ENCODE peak calls at places on chromosome 19, in five cellular contexts. One of them, this sample, is unnamed.

GRCh38 chr19:41810301-41810700 is 13.9 kb downstream of the CEACAM3 start:
- DNase-seq in NB4: no peak
- DNase-seq in pancreas: no peak
- DNase-seq in BE2C: no peak
- DNase-seq in astrocyte of the spinal cord: no peak
- DNase-seq in this sample: no peak

GRCh38 chr19:863305-863620 is 3.8 kb downstream of the CFD start:
- DNase-seq in NB4: no peak
- DNase-seq in astrocyte of the spinal cord: no peak
- DNase-seq in BE2C: no peak
- DNase-seq in pancreas: no peak
- DNase-seq in this sample: no peak

GRCh38 chr19:42048992-42049391 is 21.0 kb downstream of the GRIK5 start:
- DNase-seq in NB4: peak; percentile 43
- DNase-seq in BE2C: no peak
- DNase-seq in astrocyte of the spinal cord: no peak
- DNase-seq in pancreas: no peak
- DNase-seq in this sample: no peak

GRCh38 chr19:47435883-47436417 is 16.6 kb upstream of the MEIS3 start:
- DNase-seq in astrocyte of the spinal cord: no peak
- DNase-seq in pancreas: no peak
- DNase-seq in BE2C: no peak
- DNase-seq in NB4: no peak
- DNase-seq in this sample: no peak

GRCh38 chr19:3832001-3832400 is 36.8 kb downstream of the ZFR2 start:
- DNase-seq in pancreas: no peak
- DNase-seq in NB4: no peak
- DNase-seq in astrocyte of the spinal cord: no peak
- DNase-seq in BE2C: no peak
- DNase-seq in this sample: no peak

GRCh38 chr19:52923782-52924593 is 760 bp upstream of the ZNF888 start:
- DNase-seq in pancreas: peak; percentile 38
- DNase-seq in astrocyte of the spinal cord: no peak
- DNase-seq in NB4: peak; percentile 89
- DNase-seq in BE2C: no peak
- DNase-seq in this sample: no peak

GRCh38 chr19:7751157-7751783 is 3.9 kb upstream of the CD209 start:
- DNase-seq in pancreas: no peak
- DNase-seq in astrocyte of the spinal cord: no peak
- DNase-seq in BE2C: no peak
- DNase-seq in NB4: peak; percentile 44
- DNase-seq in this sample: no peak

GRCh38 chr19:33040994-33041827 is 23.5 kb downstream of the RHPN2 start:
- DNase-seq in astrocyte of the spinal cord: peak; percentile 57
- DNase-seq in BE2C: no peak
- DNase-seq in pancreas: peak; percentile 79
- DNase-seq in NB4: no peak
- DNase-seq in this sample: no peak

GRCh38 chr19:34178276-34178614 is 5.9 kb downstream of the LSM14A start:
- DNase-seq in astrocyte of the spinal cord: no peak
- DNase-seq in BE2C: no peak
- DNase-seq in pancreas: no peak
- DNase-seq in NB4: no peak
- DNase-seq in this sample: no peak

GRCh38 chr19:1062387-1063029 is 4.5 kb upstream of the ARHGAP45 start:
- DNase-seq in astrocyte of the spinal cord: no peak
- DNase-seq in NB4: no peak
- DNase-seq in pancreas: no peak
- DNase-seq in BE2C: no peak
- DNase-seq in this sample: no peak

GRCh38 chr19:48513289-48514122 is 1.9 kb upstream of the LMTK3 start:
- DNase-seq in pancreas: peak; percentile 73
- DNase-seq in NB4: peak; percentile 97
- DNase-seq in astrocyte of the spinal cord: peak; percentile 48
- DNase-seq in BE2C: peak; percentile 81
- DNase-seq in this sample: peak; percentile 63

GRCh38 chr19:51422053-51422448 is 4.6 kb upstream of the SIGLEC10 start:
- DNase-seq in astrocyte of the spinal cord: peak; percentile 23
- DNase-seq in pancreas: peak; percentile 82
- DNase-seq in BE2C: peak; percentile 84
- DNase-seq in NB4: peak; percentile 88
- DNase-seq in this sample: peak; percentile 98

GRCh38 chr19:56687036-56687435 is 15.5 kb upstream of the ZNF835 start:
- DNase-seq in BE2C: no peak
- DNase-seq in pancreas: no peak
- DNase-seq in NB4: no peak
- DNase-seq in astrocyte of the spinal cord: no peak
- DNase-seq in this sample: no peak

GRCh38 chr19:35155441-35155840 is 906 bp downstream of the FXYD5 start:
- DNase-seq in NB4: no peak
- DNase-seq in astrocyte of the spinal cord: no peak
- DNase-seq in pancreas: no peak
- DNase-seq in BE2C: no peak
- DNase-seq in this sample: no peak

GRCh38 chr19:778910-779653 is 18.2 kb upstream of the PTBP1 start:
- DNase-seq in BE2C: no peak
- DNase-seq in astrocyte of the spinal cord: peak; percentile 91
- DNase-seq in pancreas: no peak
- DNase-seq in NB4: no peak
- DNase-seq in this sample: no peak

GRCh38 chr19:57010541-57010940 is 109.2 kb upstream of the USP29 start:
- DNase-seq in BE2C: no peak
- DNase-seq in pancreas: no peak
- DNase-seq in NB4: no peak
- DNase-seq in astrocyte of the spinal cord: no peak
- DNase-seq in this sample: no peak

GRCh38 chr19:2524361-2524839 is 48.5 kb downstream of the GADD45B start:
- DNase-seq in NB4: no peak
- DNase-seq in BE2C: no peak
- DNase-seq in astrocyte of the spinal cord: no peak
- DNase-seq in pancreas: no peak
- DNase-seq in this sample: no peak

GRCh38 chr19:16036397-16036925 is 39.8 kb upstream of the TPM4 start:
- DNase-seq in pancreas: no peak
- DNase-seq in astrocyte of the spinal cord: no peak
- DNase-seq in BE2C: no peak
- DNase-seq in NB4: no peak
- DNase-seq in this sample: no peak

GRCh38 chr19:305240-306150 is 14.3 kb upstream of the PLPP2 start:
- DNase-seq in pancreas: no peak
- DNase-seq in BE2C: no peak
- DNase-seq in astrocyte of the spinal cord: no peak
- DNase-seq in NB4: no peak
- DNase-seq in this sample: no peak

GRCh38 chr19:16522559-16523377 is 19.5 kb downstream of the CHERP start:
- DNase-seq in BE2C: no peak
- DNase-seq in astrocyte of the spinal cord: no peak
- DNase-seq in pancreas: no peak
- DNase-seq in NB4: no peak
- DNase-seq in this sample: no peak

GRCh38 chr19:5968431-5969373 is 9.2 kb downstream of the RANBP3 start:
- DNase-seq in NB4: no peak
- DNase-seq in astrocyte of the spinal cord: no peak
- DNase-seq in BE2C: no peak
- DNase-seq in pancreas: peak; percentile 82
- DNase-seq in this sample: no peak

GRCh38 chr19:44093931-44094765 is at the start of gene ZNF224:
- DNase-seq in NB4: peak; percentile 91
- DNase-seq in BE2C: peak; percentile 93
- DNase-seq in pancreas: peak; percentile 91
- DNase-seq in astrocyte of the spinal cord: peak; percentile 92
- DNase-seq in this sample: peak; percentile 81

GRCh38 chr19:51123381-51124186 is 1.1 kb upstream of the SIGLEC9 start:
- DNase-seq in astrocyte of the spinal cord: no peak
- DNase-seq in pancreas: no peak
- DNase-seq in BE2C: no peak
- DNase-seq in NB4: peak; percentile 85
- DNase-seq in this sample: no peak

GRCh38 chr19:1102407-1103106 is 1.2 kb upstream of the GPX4 start:
- DNase-seq in pancreas: peak; percentile 76
- DNase-seq in BE2C: no peak
- DNase-seq in astrocyte of the spinal cord: peak; percentile 99
- DNase-seq in NB4: peak; percentile 54
- DNase-seq in this sample: no peak

GRCh38 chr19:33214621-33215020 is 11.0 kb downstream of the SLC7A10 start:
- DNase-seq in NB4: peak; percentile 64
- DNase-seq in astrocyte of the spinal cord: peak; percentile 20
- DNase-seq in BE2C: peak; percentile 47
- DNase-seq in pancreas: no peak
- DNase-seq in this sample: peak; percentile 37

GRCh38 chr19:36748431-36749275 is 24.0 kb downstream of the ZNF850 start:
- DNase-seq in astrocyte of the spinal cord: no peak
- DNase-seq in NB4: no peak
- DNase-seq in pancreas: no peak
- DNase-seq in BE2C: no peak
- DNase-seq in this sample: no peak

GRCh38 chr19:3606174-3606689 is 443 bp downstream of the TBXA2R start:
- DNase-seq in pancreas: peak; percentile 58
- DNase-seq in NB4: no peak
- DNase-seq in BE2C: no peak
- DNase-seq in astrocyte of the spinal cord: no peak
- DNase-seq in this sample: no peak

GRCh38 chr19:15252398-15253018 is 20.3 kb upstream of the EPHX3 start:
- DNase-seq in BE2C: no peak
- DNase-seq in pancreas: no peak
- DNase-seq in astrocyte of the spinal cord: peak; percentile 46
- DNase-seq in NB4: peak; percentile 15
- DNase-seq in this sample: peak; percentile 26

GRCh38 chr19:33676999-33677665 is 55.4 kb downstream of the CHST8 start:
- DNase-seq in NB4: no peak
- DNase-seq in pancreas: no peak
- DNase-seq in BE2C: peak; percentile 72
- DNase-seq in astrocyte of the spinal cord: no peak
- DNase-seq in this sample: no peak

GRCh38 chr19:5498817-5499535 is 43.8 kb downstream of the ZNRF4 start:
- DNase-seq in BE2C: no peak
- DNase-seq in astrocyte of the spinal cord: no peak
- DNase-seq in NB4: no peak
- DNase-seq in pancreas: no peak
- DNase-seq in this sample: peak; percentile 22

GRCh38 chr19:31127132-31127967 is 221.9 kb downstream of the TSHZ3 start:
- DNase-seq in BE2C: no peak
- DNase-seq in pancreas: no peak
- DNase-seq in astrocyte of the spinal cord: peak; percentile 98
- DNase-seq in NB4: no peak
- DNase-seq in this sample: no peak

GRCh38 chr19:39858541-39858940 is 12.4 kb upstream of the FBL start:
- DNase-seq in astrocyte of the spinal cord: no peak
- DNase-seq in NB4: no peak
- DNase-seq in BE2C: peak; percentile 87
- DNase-seq in pancreas: no peak
- DNase-seq in this sample: no peak

GRCh38 chr19:38736036-38736412 is 8.2 kb downstream of the CAPN12 start:
- DNase-seq in BE2C: peak; percentile 54
- DNase-seq in NB4: no peak
- DNase-seq in astrocyte of the spinal cord: no peak
- DNase-seq in pancreas: peak; percentile 73
- DNase-seq in this sample: no peak

DNA sequence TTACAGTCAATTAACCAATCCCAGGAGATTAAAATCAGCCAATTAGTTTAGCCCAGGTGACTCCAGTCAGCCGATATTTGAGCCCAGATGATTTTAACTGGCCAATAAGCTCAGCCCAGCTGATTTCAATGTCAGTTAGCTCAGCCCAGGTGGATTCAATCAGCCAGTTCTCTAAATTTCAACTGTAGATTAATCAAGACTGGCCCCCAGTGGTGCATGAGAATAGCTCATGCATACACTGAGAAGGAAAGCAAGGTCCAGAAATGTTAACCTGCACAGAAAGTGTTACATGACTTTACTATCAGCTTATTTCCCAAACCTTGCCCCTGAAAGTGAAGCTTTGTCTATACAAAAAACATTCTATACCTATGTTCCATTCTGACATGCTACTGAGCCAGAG is 55.4 kb upstream of the ZNF724 start:
- DNase-seq in astrocyte of the spinal cord: no peak
- DNase-seq in NB4: peak; percentile 27
- DNase-seq in pancreas: no peak
- DNase-seq in BE2C: no peak
- DNase-seq in this sample: no peak
- TF ChIP-seq CTCF in astrocyte of the spinal cord: no peak
- TF ChIP-seq CTCF in NB4: no peak
- TF ChIP-seq CTCF in pancreas: no peak
- TF ChIP-seq CTCF in BE2C: peak; percentile 15
- TF ChIP-seq CTCF in this sample: no peak

GRCh38 chr19:19515764-19516519 is at the start of gene NDUFA13:
- DNase-seq in pancreas: peak; percentile 95
- DNase-seq in BE2C: peak; percentile 91
- DNase-seq in astrocyte of the spinal cord: peak; percentile 95
- DNase-seq in NB4: peak; percentile 95
- DNase-seq in this sample: peak; percentile 98
- TF ChIP-seq CTCF in pancreas: no peak
- TF ChIP-seq CTCF in BE2C: no peak
- TF ChIP-seq CTCF in astrocyte of the spinal cord: no peak
- TF ChIP-seq CTCF in NB4: no peak
- TF ChIP-seq CTCF in this sample: peak; percentile 22

GRCh38 chr19:18020212-18021067 is 12.5 kb downstream of the ARRDC2 start:
- DNase-seq in BE2C: no peak
- DNase-seq in pancreas: peak; percentile 82
- DNase-seq in astrocyte of the spinal cord: peak; percentile 42
- DNase-seq in NB4: no peak
- DNase-seq in this sample: no peak
- TF ChIP-seq CTCF in BE2C: no peak
- TF ChIP-seq CTCF in pancreas: no peak
- TF ChIP-seq CTCF in astrocyte of the spinal cord: peak; percentile 5
- TF ChIP-seq CTCF in NB4: no peak
- TF ChIP-seq CTCF in this sample: no peak

GRCh38 chr19:45478454-45479238 is 10.8 kb downstream of the FOSB start:
- DNase-seq in BE2C: peak; percentile 88
- DNase-seq in pancreas: peak; percentile 89
- DNase-seq in astrocyte of the spinal cord: peak; percentile 95
- DNase-seq in NB4: peak; percentile 89
- DNase-seq in this sample: peak; percentile 93

GRCh38 chr19:45485301-45486077 is 11.4 kb downstream of the RTN2 start:
- DNase-seq in BE2C: peak; percentile 99
- DNase-seq in pancreas: peak; percentile 97
- DNase-seq in NB4: peak; percentile 91
- DNase-seq in astrocyte of the spinal cord: peak; percentile 94
- DNase-seq in this sample: peak; percentile 99

GRCh38 chr19:45484273-45484945 is 12.4 kb downstream of the RTN2 start:
- DNase-seq in NB4: no peak
- DNase-seq in BE2C: no peak
- DNase-seq in pancreas: no peak
- DNase-seq in astrocyte of the spinal cord: no peak
- DNase-seq in this sample: no peak

GRCh38 chr19:45477713-45478453 is 10.1 kb downstream of the FOSB start:
- DNase-seq in astrocyte of the spinal cord: no peak
- DNase-seq in NB4: peak; percentile 7
- DNase-seq in pancreas: no peak
- DNase-seq in BE2C: no peak
- DNase-seq in this sample: no peak

GRCh38 chr19:45483033-45483432 is 13.8 kb downstream of the RTN2 start:
- DNase-seq in pancreas: no peak
- DNase-seq in NB4: no peak
- DNase-seq in BE2C: no peak
- DNase-seq in astrocyte of the spinal cord: no peak
- DNase-seq in this sample: no peak
- TF ChIP-seq CTCF in pancreas: no peak
- TF ChIP-seq CTCF in NB4: no peak
- TF ChIP-seq CTCF in BE2C: no peak
- TF ChIP-seq CTCF in astrocyte of the spinal cord: no peak
- TF ChIP-seq CTCF in this sample: no peak

GRCh38 chr19:49862411-49863253 is 4.7 kb downstream of the PNKP start:
- DNase-seq in pancreas: peak; percentile 31
- DNase-seq in NB4: peak; percentile 58
- DNase-seq in BE2C: peak; percentile 72
- DNase-seq in astrocyte of the spinal cord: no peak
- DNase-seq in this sample: no peak
- TF ChIP-seq CTCF in pancreas: no peak
- TF ChIP-seq CTCF in NB4: peak; percentile 30
- TF ChIP-seq CTCF in BE2C: peak; percentile 38
- TF ChIP-seq CTCF in astrocyte of the spinal cord: peak; percentile 31
- TF ChIP-seq CTCF in this sample: peak; percentile 41

This sample was measured in neural crest cell.